ENCODE peak calls at places on chromosome 10, in seven cellular contexts. One of them, this sample, is unnamed. For H3K36me3, the result is how much of the 10 kb centered on the place peaks cover.

GRCh38 chr10:60035984-60036383 is 129.6 kb upstream of the CCDC6 start:
- DNase-seq in psoas muscle: no peak
- DNase-seq in IMR-90: no peak
- DNase-seq in tibial nerve: no peak
- DNase-seq in GM23338: no peak
- DNase-seq in stomach: no peak
- DNase-seq in MM.1S: no peak
- DNase-seq in this sample: no peak

GRCh38 chr10:33952692-33953360 is 618.4 kb upstream of the NRP1 start:
- DNase-seq in psoas muscle: no peak
- DNase-seq in IMR-90: peak
- DNase-seq in tibial nerve: no peak
- DNase-seq in GM23338: no peak
- DNase-seq in stomach: no peak
- DNase-seq in MM.1S: no peak
- DNase-seq in this sample: no peak

GRCh38 chr10:115772606-115773005 is 500.4 kb downstream of the GFRA1 start:
- DNase-seq in psoas muscle: no peak
- DNase-seq in IMR-90: peak
- DNase-seq in tibial nerve: no peak
- DNase-seq in GM23338: no peak
- DNase-seq in stomach: no peak
- DNase-seq in MM.1S: no peak
- DNase-seq in this sample: no peak

GRCh38 chr10:21724020-21724589 is 190.1 kb downstream of the MLLT10 start:
- DNase-seq in psoas muscle: no peak
- DNase-seq in IMR-90: peak
- DNase-seq in tibial nerve: no peak
- DNase-seq in GM23338: no peak
- DNase-seq in stomach: no peak
- DNase-seq in MM.1S: no peak
- DNase-seq in this sample: no peak

GRCh38 chr10:10367277-10367676 is 650.4 kb upstream of the CELF2 start:
- DNase-seq in psoas muscle: no peak
- DNase-seq in IMR-90: no peak
- DNase-seq in tibial nerve: no peak
- DNase-seq in GM23338: no peak
- DNase-seq in stomach: no peak
- DNase-seq in MM.1S: no peak
- DNase-seq in this sample: no peak

GRCh38 chr10:68957654-68958053 is 1.7 kb downstream of the DDX21 start:
- DNase-seq in psoas muscle: no peak
- DNase-seq in IMR-90: no peak
- DNase-seq in tibial nerve: no peak
- DNase-seq in GM23338: no peak
- DNase-seq in stomach: no peak
- DNase-seq in MM.1S: no peak
- DNase-seq in this sample: no peak

GRCh38 chr10:45315508-45315907 is at the start of gene OR13A1:
- DNase-seq in psoas muscle: no peak
- DNase-seq in IMR-90: no peak
- DNase-seq in tibial nerve: no peak
- DNase-seq in GM23338: no peak
- DNase-seq in stomach: no peak
- DNase-seq in MM.1S: no peak
- DNase-seq in this sample: no peak

GRCh38 chr10:23540401-23540800 is 101.5 kb downstream of the OTUD1 start:
- DNase-seq in psoas muscle: no peak
- DNase-seq in IMR-90: no peak
- DNase-seq in tibial nerve: no peak
- DNase-seq in GM23338: no peak
- DNase-seq in stomach: no peak
- DNase-seq in MM.1S: no peak
- DNase-seq in this sample: no peak

GRCh38 chr10:7409045-7409731 is 1.6 kb downstream of the SFMBT2 start:
- DNase-seq in psoas muscle: no peak
- DNase-seq in IMR-90: no peak
- DNase-seq in tibial nerve: no peak
- DNase-seq in GM23338: peak
- DNase-seq in stomach: no peak
- DNase-seq in MM.1S: peak
- DNase-seq in this sample: peak

GRCh38 chr10:29895436-29895835 is 163.9 kb downstream of the JCAD start:
- DNase-seq in psoas muscle: peak
- DNase-seq in IMR-90: peak
- DNase-seq in tibial nerve: peak
- DNase-seq in GM23338: peak
- DNase-seq in stomach: no peak
- DNase-seq in MM.1S: no peak
- DNase-seq in this sample: peak

GRCh38 chr10:71698737-71699136 is 20.8 kb downstream of the C10orf105 start:
- DNase-seq in psoas muscle: no peak
- DNase-seq in IMR-90: no peak
- DNase-seq in tibial nerve: no peak
- DNase-seq in GM23338: no peak
- DNase-seq in stomach: no peak
- DNase-seq in MM.1S: no peak
- DNase-seq in this sample: no peak

GRCh38 chr10:109974509-109975191 is 33.1 kb upstream of the ADD3 start:
- DNase-seq in psoas muscle: no peak
- DNase-seq in IMR-90: peak
- DNase-seq in tibial nerve: no peak
- DNase-seq in GM23338: no peak
- DNase-seq in stomach: no peak
- DNase-seq in MM.1S: no peak
- DNase-seq in this sample: no peak

DNA sequence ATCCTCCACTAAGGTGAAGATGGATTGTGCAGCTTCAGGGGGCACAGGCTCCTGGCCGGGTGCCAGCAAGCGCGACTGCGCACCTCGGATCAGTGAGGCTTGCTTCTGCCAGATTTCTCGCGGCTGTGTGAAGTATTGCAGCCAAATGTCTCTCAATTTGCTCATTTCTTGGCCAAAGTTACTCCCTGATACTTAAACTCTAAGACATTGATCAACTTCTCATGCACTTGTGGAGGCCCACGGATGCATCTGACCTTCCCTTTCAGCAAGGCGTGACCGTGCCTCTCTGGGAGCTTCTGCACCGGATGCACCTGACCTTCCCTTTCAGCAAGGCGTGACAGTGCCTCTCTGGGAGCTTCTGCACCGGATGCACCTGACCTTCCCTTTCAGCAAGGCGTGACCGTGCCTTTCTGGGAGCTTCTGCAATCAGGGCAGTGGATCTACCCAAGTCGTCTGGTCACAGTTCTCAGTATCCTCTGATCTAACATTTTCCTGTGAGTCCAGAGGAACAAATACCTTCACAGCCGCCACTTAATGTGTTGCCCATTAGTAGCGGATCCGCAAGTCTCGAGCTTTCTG is 248.3 kb downstream of the ADARB2 start:
- DNase-seq in psoas muscle: no peak
- DNase-seq in IMR-90: no peak
- DNase-seq in tibial nerve: no peak
- DNase-seq in GM23338: no peak
- DNase-seq in stomach: no peak
- DNase-seq in MM.1S: peak
- DNase-seq in this sample: no peak
- H3K27ac ChIP-seq in psoas muscle: no peak
- H3K27ac ChIP-seq in IMR-90: no peak
- H3K27ac ChIP-seq in tibial nerve: no peak
- H3K27ac ChIP-seq in GM23338: no peak
- H3K27ac ChIP-seq in stomach: no peak
- H3K27ac ChIP-seq in MM.1S: peak
- H3K27ac ChIP-seq in this sample: no peak

GRCh38 chr10:26441491-26442214 is 3.5 kb downstream of the APBB1IP start:
- DNase-seq in psoas muscle: no peak
- DNase-seq in IMR-90: no peak
- DNase-seq in tibial nerve: no peak
- DNase-seq in GM23338: no peak
- DNase-seq in stomach: no peak
- DNase-seq in MM.1S: no peak
- DNase-seq in this sample: no peak
- H3K4me3 ChIP-seq in psoas muscle: no peak
- H3K4me3 ChIP-seq in IMR-90: no peak
- H3K4me3 ChIP-seq in tibial nerve: no peak
- H3K4me3 ChIP-seq in GM23338: no peak
- H3K4me3 ChIP-seq in stomach: no peak
- H3K4me3 ChIP-seq in MM.1S: no peak
- H3K4me3 ChIP-seq in this sample: no peak

DNA sequence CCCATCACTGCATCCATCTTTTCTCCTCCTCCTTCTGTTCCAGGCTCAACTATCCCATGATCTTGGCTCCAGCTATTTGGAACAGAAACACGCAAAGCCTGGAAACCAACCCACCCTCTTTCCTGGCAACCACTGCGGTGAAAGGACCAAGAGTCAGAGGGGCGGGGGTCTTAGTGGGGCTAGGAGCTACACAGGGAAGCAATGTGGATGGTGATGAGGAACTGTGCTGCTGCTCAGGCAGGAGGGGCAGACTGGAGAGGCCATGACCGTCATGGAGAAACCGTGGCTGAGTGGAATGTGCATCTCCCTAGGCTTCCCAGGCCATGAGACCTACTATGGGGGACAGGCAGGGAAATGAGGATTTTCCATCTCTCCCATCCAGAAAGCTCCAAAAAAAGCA is 25.6 kb downstream of the PLAC9 start:
- DNase-seq in psoas muscle: no peak
- DNase-seq in IMR-90: no peak
- DNase-seq in tibial nerve: no peak
- DNase-seq in GM23338: no peak
- DNase-seq in stomach: no peak
- DNase-seq in MM.1S: no peak
- DNase-seq in this sample: no peak
- H3K36me3 ChIP-seq in psoas muscle: half or more
- H3K36me3 ChIP-seq in IMR-90: half or more
- H3K36me3 ChIP-seq in tibial nerve: half or more
- H3K36me3 ChIP-seq in GM23338: under half
- H3K36me3 ChIP-seq in stomach: half or more
- H3K36me3 ChIP-seq in MM.1S: under half
- H3K36me3 ChIP-seq in this sample: under half

GRCh38 chr10:43121444-43121843 is 16.8 kb upstream of the CSGALNACT2 start:
- DNase-seq in psoas muscle: peak
- DNase-seq in IMR-90: no peak
- DNase-seq in tibial nerve: no peak
- DNase-seq in GM23338: no peak
- DNase-seq in stomach: peak
- DNase-seq in MM.1S: no peak
- DNase-seq in this sample: no peak

GRCh38 chr10:43119416-43120115 is 18.7 kb upstream of the CSGALNACT2 start:
- DNase-seq in psoas muscle: peak
- DNase-seq in IMR-90: no peak
- DNase-seq in tibial nerve: no peak
- DNase-seq in GM23338: no peak
- DNase-seq in stomach: no peak
- DNase-seq in MM.1S: no peak
- DNase-seq in this sample: no peak

GRCh38 chr10:43118631-43119415 is 19.4 kb upstream of the CSGALNACT2 start:
- DNase-seq in psoas muscle: peak
- DNase-seq in IMR-90: no peak
- DNase-seq in tibial nerve: no peak
- DNase-seq in GM23338: no peak
- DNase-seq in stomach: no peak
- DNase-seq in MM.1S: no peak
- DNase-seq in this sample: no peak

GRCh38 chr10:43120948-43121290 is 17.3 kb upstream of the CSGALNACT2 start:
- DNase-seq in psoas muscle: peak
- DNase-seq in IMR-90: peak
- DNase-seq in tibial nerve: no peak
- DNase-seq in GM23338: no peak
- DNase-seq in stomach: peak
- DNase-seq in MM.1S: no peak
- DNase-seq in this sample: no peak

GRCh38 chr10:43120116-43120947 is 17.9 kb upstream of the CSGALNACT2 start:
- DNase-seq in psoas muscle: peak
- DNase-seq in IMR-90: no peak
- DNase-seq in tibial nerve: no peak
- DNase-seq in GM23338: no peak
- DNase-seq in stomach: no peak
- DNase-seq in MM.1S: no peak
- DNase-seq in this sample: no peak
- H3K27ac ChIP-seq in psoas muscle: no peak
- H3K27ac ChIP-seq in IMR-90: no peak
- H3K27ac ChIP-seq in tibial nerve: no peak
- H3K27ac ChIP-seq in GM23338: no peak
- H3K27ac ChIP-seq in stomach: peak
- H3K27ac ChIP-seq in MM.1S: no peak
- H3K27ac ChIP-seq in this sample: no peak